ENCODE peak calls at places on chromosomes 7 and 10, in ten cellular contexts. P is ovary, V is tibial nerve, W is stomach, N is H1, O is transverse colon, T is sigmoid colon, E is A549, R is K562, S is GM12878. Q is an unnamed sample.

GRCh38 chr10:1050555-1050954 is 1.6 kb upstream of the IDI1 start:
- DNase-seq in P (no peak), V (no peak), W (no peak), N (no peak), O (peak), T (no peak), E (peak), R (no peak), S (no peak), Q (no peak)

GRCh38 chr10:21519981-21520436 is 5.5 kb downstream of the SKIDA1 start:
- DNase-seq in P (no peak), V (no peak), W (no peak), N (no peak), O (no peak), T (no peak), E (no peak), R (no peak), S (no peak), Q (no peak)

GRCh38 chr10:100370976-100371706 is 24.1 kb downstream of the SCD start:
- DNase-seq in P (peak), V (peak), W (peak), N (peak), O (peak), T (peak), E (peak), R (peak), S (peak), Q (peak)

GRCh38 chr7:146375155-146375554 is 258.6 kb downstream of the CNTNAP2 start:
- DNase-seq in P (no peak), V (no peak), W (no peak), N (no peak), O (no peak), T (no peak), E (no peak), R (no peak), S (no peak), Q (no peak)

GRCh38 chr10:100883322-100883821 is 29.4 kb upstream of the SLF2 start:
- DNase-seq in P (peak), V (no peak), W (no peak), N (no peak), O (no peak), T (no peak), E (no peak), R (no peak), S (no peak), Q (no peak)

GRCh38 chr10:132207536-132208488 is 21.1 kb downstream of the DPYSL4 start:
- DNase-seq in P (no peak), V (no peak), W (no peak), N (no peak), O (no peak), T (no peak), E (no peak), R (no peak), S (no peak), Q (no peak)

GRCh38 chr7:30224511-30225031 is 59.8 kb upstream of the ZNRF2 start:
- DNase-seq in P (no peak), V (no peak), W (no peak), N (no peak), O (no peak), T (no peak), E (no peak), R (no peak), S (peak), Q (no peak)

GRCh38 chr10:117552759-117553158 is 10.2 kb downstream of the EMX2 start:
- DNase-seq in P (no peak), V (no peak), W (no peak), N (no peak), O (no peak), T (no peak), E (no peak), R (no peak), S (no peak), Q (no peak)

GRCh38 chr10:121910673-121911420 is 17.0 kb downstream of the ATE1 start:
- DNase-seq in P (no peak), V (no peak), W (no peak), N (no peak), O (no peak), T (no peak), E (peak), R (no peak), S (no peak), Q (no peak)

GRCh38 chr7:98788921-98789320 is 80.9 kb downstream of the TMEM130 start:
- DNase-seq in P (no peak), V (no peak), W (no peak), N (no peak), O (no peak), T (no peak), E (no peak), R (no peak), S (no peak), Q (no peak)

GRCh38 chr10:46254467-46254866 is 32.3 kb upstream of the ANTXRL start:
- DNase-seq in P (no peak), V (no peak), W (no peak), N (no peak), O (no peak), T (no peak), E (no peak), R (no peak), S (no peak), Q (no peak)

GRCh38 chr7:159272739-159273138 is 128.1 kb upstream of the VIPR2 start:
- DNase-seq in P (no peak), V (no peak), W (no peak), N (no peak), O (no peak), T (no peak), E (no peak), R (no peak), S (no peak), Q (no peak)

GRCh38 chr10:49182776-49183175 is 5.4 kb downstream of the TMEM273 start:
- DNase-seq in P (no peak), V (no peak), W (no peak), N (no peak), O (no peak), T (no peak), E (no peak), R (no peak), S (no peak), Q (no peak)

GRCh38 chr7:83161186-83161585 is 1.5 kb downstream of the PCLO start:
- DNase-seq in P (no peak), V (no peak), W (no peak), N (no peak), O (no peak), T (no peak), E (no peak), R (no peak), S (no peak), Q (no peak)

DNA sequence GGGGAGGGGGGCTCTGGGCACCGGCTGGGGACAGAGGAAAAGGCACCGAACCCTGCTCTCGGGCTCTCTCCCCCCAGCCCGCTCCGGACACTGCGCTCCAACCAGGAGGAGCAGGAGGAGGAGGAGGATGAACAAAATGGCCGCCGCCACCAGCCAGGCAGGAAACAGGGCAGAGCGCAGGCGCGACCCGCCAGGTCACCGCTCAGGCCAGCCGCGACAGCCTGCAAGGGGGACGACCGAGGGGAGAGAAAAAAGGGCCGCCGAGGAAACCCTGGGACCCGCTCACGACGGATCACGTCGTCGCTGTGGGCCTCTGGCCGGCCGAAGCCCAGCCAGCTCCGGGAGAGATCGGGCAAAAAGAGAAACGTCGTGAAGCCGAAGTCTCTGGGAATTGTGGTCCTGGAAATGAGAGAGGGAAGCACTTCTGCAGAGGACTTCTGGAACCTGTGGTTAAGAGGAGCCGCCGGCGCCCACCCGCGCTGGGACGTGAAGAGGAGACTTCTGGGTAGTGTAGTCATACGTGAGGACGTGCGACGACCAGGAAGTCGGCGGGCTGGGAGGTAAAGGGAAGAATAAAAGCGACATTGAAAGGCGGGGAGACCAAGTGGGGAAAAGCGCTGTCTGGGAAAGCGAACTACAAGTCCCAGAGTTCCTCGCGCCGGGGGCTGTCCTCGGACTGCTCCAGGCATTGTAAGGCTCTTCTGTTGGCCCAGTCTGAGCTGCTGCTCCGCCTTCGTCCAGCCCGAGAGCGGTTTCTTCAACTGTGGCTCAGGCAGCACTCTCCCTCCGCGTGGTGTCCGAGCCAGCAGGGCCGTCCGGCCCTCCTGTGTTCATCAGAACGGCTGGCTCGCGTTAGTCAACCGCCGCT is at the start of gene TIAL1:
- DNase-seq in P (peak), V (peak), W (peak), N (peak), O (peak), T (peak), E (peak), R (peak), S (peak), Q (peak)
- TF ChIP-seq POLR2A in P (no peak), V (peak), W (no peak), N (peak), O (peak), T (peak), E (peak), R (peak), S (peak), Q (no peak)

GRCh38 chr10:106175760-106176377 is 988.6 kb downstream of the SORCS1 start:
- DNase-seq in P (no peak), V (no peak), W (no peak), N (no peak), O (no peak), T (no peak), E (no peak), R (no peak), S (no peak), Q (no peak)
- TF ChIP-seq EP300 in P (no peak), V (no peak), W (no peak), N (no peak), O (no peak), T (no peak), E (no peak), R (no peak), S (no peak), Q (no peak)

GRCh38 chr10:71255817-71256660 is 43.7 kb downstream of the UNC5B start:
- DNase-seq in P (no peak), V (no peak), W (peak), N (no peak), O (peak), T (peak), E (no peak), R (no peak), S (no peak), Q (no peak)
- H3K27ac ChIP-seq in P (no peak), V (no peak), W (peak), N (no peak), O (peak), T (no peak), E (no peak), R (no peak), S (no peak), Q (no peak)

GRCh38 chr7:45578022-45578421 is 3.9 kb downstream of the ADCY1 start:
- DNase-seq in P (no peak), V (no peak), W (no peak), N (no peak), O (no peak), T (peak), E (no peak), R (no peak), S (no peak), Q (no peak)

GRCh38 chr7:45573636-45574470 is at the start of gene ADCY1:
- DNase-seq in P (no peak), V (no peak), W (no peak), N (no peak), O (no peak), T (no peak), E (peak), R (peak), S (no peak), Q (peak)

GRCh38 chr7:45574521-45575500 is 643 bp downstream of the ADCY1 start:
- DNase-seq in P (no peak), V (no peak), W (peak), N (no peak), O (no peak), T (peak), E (peak), R (peak), S (no peak), Q (peak)

GRCh38 chr7:45576249-45576929 is 2.2 kb downstream of the ADCY1 start:
- DNase-seq in P (no peak), V (no peak), W (no peak), N (no peak), O (no peak), T (peak), E (no peak), R (no peak), S (no peak), Q (no peak)

DNA sequence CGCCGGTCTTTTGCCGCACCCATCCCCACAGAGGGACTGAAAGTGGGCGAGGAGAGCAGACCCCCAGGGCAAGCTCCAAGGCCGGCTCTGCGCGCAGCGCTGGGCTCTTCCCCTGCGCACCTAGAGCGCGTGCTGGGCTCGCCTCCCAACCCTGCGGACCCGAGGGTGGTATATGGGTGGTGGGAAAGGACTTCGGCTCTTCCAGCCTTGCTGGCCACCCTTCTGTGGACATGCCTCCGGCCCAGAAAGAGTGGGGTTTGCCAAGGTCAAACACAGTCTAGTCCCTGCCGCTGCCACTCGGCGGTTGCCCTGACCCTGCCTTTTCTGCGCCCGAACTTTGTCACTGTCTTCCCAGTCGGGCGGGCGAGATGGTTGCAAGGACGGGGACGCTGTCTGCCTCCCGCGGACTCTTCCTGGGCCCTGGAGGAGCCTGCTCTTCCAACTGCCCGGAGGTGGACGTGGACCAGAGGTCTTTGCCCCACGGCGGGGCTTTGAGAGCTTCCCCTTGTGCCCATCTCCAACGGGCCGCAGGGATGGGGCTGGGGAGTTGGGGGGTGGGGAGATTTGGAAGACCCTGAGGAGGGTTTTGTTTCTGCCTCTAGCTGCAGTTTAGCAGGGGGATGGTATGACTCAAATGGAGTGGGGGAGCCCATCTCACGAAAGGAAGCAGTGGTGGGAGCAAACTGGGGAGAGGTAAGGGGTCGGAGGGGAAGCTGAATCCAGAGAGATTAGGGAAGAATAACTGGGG is 1.5 kb downstream of the ADCY1 start:
- DNase-seq in P (no peak), V (no peak), W (no peak), N (no peak), O (no peak), T (peak), E (no peak), R (no peak), S (no peak), Q (peak)
- TF ChIP-seq POLR2A in P (no peak), V (no peak), W (no peak), N (no peak), O (no peak), T (no peak), E (no peak), R (no peak), S (no peak), Q (no peak)

DNA sequence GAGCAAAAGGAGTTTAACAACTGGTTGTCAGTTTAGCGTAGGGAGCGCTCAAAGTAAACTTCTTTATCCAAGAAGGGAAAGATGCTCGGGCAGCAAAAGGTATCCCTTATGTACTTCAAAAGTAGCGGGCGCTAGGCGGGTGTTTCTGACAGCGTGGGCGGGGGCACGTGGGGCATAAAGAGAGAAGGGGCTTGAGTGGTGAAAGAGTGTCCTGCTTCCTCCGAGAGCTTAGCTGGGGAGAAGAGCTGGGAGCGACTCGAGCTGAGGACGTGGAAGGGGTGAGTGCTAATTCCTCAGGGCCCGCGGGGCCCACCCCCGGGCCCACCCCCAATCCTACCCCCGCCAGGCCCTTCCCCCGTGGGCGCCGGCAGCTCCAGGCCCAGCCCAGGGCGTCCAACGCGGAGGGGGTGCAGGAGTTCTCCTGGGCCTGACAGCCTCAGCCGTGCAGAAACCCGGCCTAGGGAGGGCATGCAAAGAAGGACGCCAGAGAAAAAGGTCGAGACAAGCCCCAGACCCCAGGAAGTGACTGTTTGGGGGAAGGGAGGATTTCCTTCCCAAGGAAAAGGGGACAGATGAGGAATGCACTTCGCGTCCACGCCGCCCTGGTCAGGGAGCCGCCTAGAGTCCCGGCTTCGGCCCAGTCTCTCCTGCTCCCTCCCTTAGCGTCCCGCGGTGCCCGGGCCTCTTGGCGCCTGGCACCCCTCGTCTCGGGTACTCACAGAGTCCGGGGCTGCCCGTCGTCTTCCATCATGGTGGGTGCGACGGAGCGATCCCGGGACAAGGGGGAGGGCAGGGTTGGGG is 849 bp downstream of the TIAL1 start:
- DNase-seq in P (peak), V (peak), W (peak), N (no peak), O (peak), T (peak), E (peak), R (peak), S (no peak), Q (peak)
- TF ChIP-seq EP300 in P (no peak), V (no peak), W (no peak), N (no peak), O (no peak), T (no peak), E (no peak), R (no peak), S (no peak), Q (no peak)

GRCh38 chr7:591856-592628 is 72.4 kb upstream of the PDGFA start:
- DNase-seq in P (no peak), V (no peak), W (no peak), N (no peak), O (no peak), T (no peak), E (no peak), R (peak), S (no peak), Q (no peak)

GRCh38 chr7:587769-588168 is 68.1 kb upstream of the PDGFA start:
- DNase-seq in P (no peak), V (no peak), W (no peak), N (no peak), O (no peak), T (no peak), E (no peak), R (no peak), S (no peak), Q (no peak)

GRCh38 chr7:589781-590575 is 70.3 kb upstream of the PDGFA start:
- DNase-seq in P (no peak), V (no peak), W (no peak), N (no peak), O (no peak), T (no peak), E (no peak), R (no peak), S (no peak), Q (no peak)

GRCh38 chr7:593324-594115 is 73.9 kb upstream of the PDGFA start:
- DNase-seq in P (no peak), V (no peak), W (no peak), N (no peak), O (no peak), T (no peak), E (no peak), R (no peak), S (peak), Q (no peak)

GRCh38 chr7:590731-591551 is 71.3 kb upstream of the PDGFA start:
- DNase-seq in P (no peak), V (no peak), W (no peak), N (no peak), O (no peak), T (no peak), E (no peak), R (no peak), S (no peak), Q (no peak)
- H3K27ac ChIP-seq in P (no peak), V (no peak), W (no peak), N (no peak), O (no peak), T (peak), E (no peak), R (peak), S (no peak), Q (no peak)

GRCh38 chr10:76479103-76479790 is 1047.8 kb downstream of the LRMDA start:
- DNase-seq in P (no peak), V (no peak), W (peak), N (no peak), O (no peak), T (no peak), E (no peak), R (no peak), S (no peak), Q (no peak)
- TF ChIP-seq POLR2A in P (no peak), V (no peak), W (no peak), N (no peak), O (no peak), T (no peak), E (no peak), R (no peak), S (no peak), Q (no peak)

GRCh38 chr10:66627156-66627555 is 298.7 kb upstream of the LRRTM3 start:
- DNase-seq in P (no peak), V (no peak), W (no peak), N (no peak), O (no peak), T (no peak), E (peak), R (no peak), S (no peak), Q (no peak)
- TF ChIP-seq EP300 in P (no peak), V (no peak), W (no peak), N (no peak), O (no peak), T (no peak), E (no peak), R (no peak), S (no peak), Q (no peak)